ENCODE peak calls at places on chromosome 17, in eight cellular contexts. L is NCI-H1105, V is NB4, C is memory B cell, A is heart left ventricle, D is iris pigment epithelial cell, R is cardiac fibroblast, G is hippocampal formation. U is an unnamed sample.
A peak's percentile ranks its signal among the peaks of the same experiment; 100 is the strongest.

GRCh38 chr17:81074875-81075274 is 39.9 kb downstream of the BAIAP2 start:
- DNase-seq in L (no peak), V (no peak), C (no peak), A (no peak), D (no peak), R (no peak), G (no peak), U (no peak)

GRCh38 chr17:2214047-2214717 is 89.4 kb downstream of the SMG6 start:
- DNase-seq in L (no peak), V (no peak), C (no peak), A (no peak), D (peak; percentile 98), R (peak; percentile 95), G (peak; percentile 61), U (no peak)

GRCh38 chr17:83067718-83068261 is 11.6 kb upstream of the METRNL start:
- DNase-seq in L (no peak), V (no peak), C (no peak), A (peak; percentile 10), D (no peak), R (peak; percentile 41), G (no peak), U (no peak)

GRCh38 chr17:11651089-11651488 is 52.8 kb downstream of the DNAH9 start:
- DNase-seq in L (no peak), V (no peak), C (no peak), A (no peak), D (no peak), R (no peak), G (no peak), U (no peak)

GRCh38 chr17:77131919-77132318 is 8.8 kb upstream of the SEC14L1 start:
- DNase-seq in L (no peak), V (no peak), C (no peak), A (no peak), D (peak; percentile 64), R (peak; percentile 88), G (no peak), U (no peak)

GRCh38 chr17:8277317-8277716 is 11.2 kb upstream of the RANGRF start:
- DNase-seq in L (no peak), V (peak; percentile 29), C (no peak), A (no peak), D (no peak), R (no peak), G (no peak), U (no peak)

GRCh38 chr17:30589431-30589830 is 112.2 kb downstream of the GOSR1 start:
- DNase-seq in L (no peak), V (no peak), C (no peak), A (no peak), D (no peak), R (no peak), G (no peak), U (no peak)

GRCh38 chr17:19534562-19535149 is 1.0 kb downstream of the SLC47A1 start:
- DNase-seq in L (no peak), V (no peak), C (no peak), A (no peak), D (peak; percentile 36), R (peak; percentile 19), G (no peak), U (no peak)

GRCh38 chr17:83173180-83173996 is 94.0 kb downstream of the METRNL start:
- DNase-seq in L (no peak), V (no peak), C (no peak), A (no peak), D (no peak), R (no peak), G (no peak), U (no peak)

GRCh38 chr17:47193931-47194481 is 4.9 kb upstream of the CDC27 start:
- DNase-seq in L (no peak), V (no peak), C (no peak), A (no peak), D (no peak), R (no peak), G (no peak), U (no peak)

GRCh38 chr17:83064732-83065659 is 14.4 kb upstream of the METRNL start:
- DNase-seq in L (no peak), V (no peak), C (no peak), A (peak; percentile 73), D (no peak), R (no peak), G (no peak), U (no peak)

GRCh38 chr17:41049110-41049509 is 2.0 kb upstream of the KRTAP2-1 start:
- DNase-seq in L (no peak), V (no peak), C (no peak), A (no peak), D (peak; percentile 90), R (no peak), G (no peak), U (peak; percentile 33)

GRCh38 chr17:19317359-19318095 is 45.0 kb downstream of the B9D1 start:
- DNase-seq in L (no peak), V (peak; percentile 86), C (peak; percentile 46), A (peak; percentile 87), D (peak; percentile 84), R (peak; percentile 85), G (peak; percentile 92), U (peak; percentile 68)

GRCh38 chr17:57085448-57086068 is 512 bp downstream of the AKAP1 start:
- DNase-seq in L (peak; percentile 29), V (peak; percentile 68), C (no peak), A (peak; percentile 84), D (peak; percentile 45), R (peak; percentile 38), G (peak; percentile 63), U (peak; percentile 66)

GRCh38 chr17:77366558-77367245 is 225.9 kb downstream of the SEC14L1 start:
- DNase-seq in L (no peak), V (no peak), C (peak; percentile 18), A (no peak), D (peak; percentile 86), R (peak; percentile 52), G (no peak), U (peak; percentile 62)

GRCh38 chr17:38324732-38325131 is 19.0 kb downstream of the GPR179 start:
- DNase-seq in L (no peak), V (no peak), C (no peak), A (no peak), D (no peak), R (no peak), G (no peak), U (no peak)

GRCh38 chr17:76558210-76559095 is 18.6 kb downstream of the PRCD start:
- DNase-seq in L (no peak), V (peak; percentile 56), C (no peak), A (no peak), D (peak; percentile 20), R (no peak), G (no peak), U (peak; percentile 31)

GRCh38 chr17:29686998-29687397 is 64.3 kb upstream of the CORO6 start:
- DNase-seq in L (no peak), V (no peak), C (no peak), A (no peak), D (no peak), R (no peak), G (no peak), U (no peak)

GRCh38 chr17:28878981-28879380 is 18.6 kb downstream of the FLOT2 start:
- DNase-seq in L (peak; percentile 29), V (peak; percentile 31), C (no peak), A (no peak), D (peak; percentile 64), R (peak; percentile 61), G (no peak), U (peak; percentile 75)

GRCh38 chr17:40086150-40087044 is 14.0 kb downstream of the NR1D1 start:
- DNase-seq in L (peak; percentile 35), V (peak; percentile 62), C (peak; percentile 64), A (peak; percentile 82), D (no peak), R (peak; percentile 65), G (no peak), U (peak; percentile 58)

GRCh38 chr17:40021471-40021961 is 6.3 kb downstream of the CSF3 start:
- DNase-seq in L (no peak), V (no peak), C (no peak), A (peak; percentile 47), D (peak; percentile 53), R (peak; percentile 68), G (no peak), U (no peak)

GRCh38 chr17:901964-902363 is 77.6 kb downstream of the NXN start:
- DNase-seq in L (no peak), V (no peak), C (no peak), A (no peak), D (no peak), R (no peak), G (no peak), U (no peak)

GRCh38 chr17:79534851-79535727 is 75.8 kb downstream of the RBFOX3 start:
- DNase-seq in L (no peak), V (no peak), C (no peak), A (peak; percentile 27), D (no peak), R (no peak), G (no peak), U (no peak)

GRCh38 chr17:5299383-5299782 is 17.3 kb downstream of the RABEP1 start:
- DNase-seq in L (no peak), V (no peak), C (no peak), A (no peak), D (no peak), R (no peak), G (no peak), U (peak; percentile 47)

GRCh38 chr17:72422505-72423285 is 301.9 kb downstream of the SOX9 start:
- DNase-seq in L (no peak), V (peak; percentile 88), C (no peak), A (no peak), D (peak; percentile 83), R (peak; percentile 76), G (no peak), U (peak; percentile 95)

GRCh38 chr17:48587276-48588073 is 2.6 kb downstream of the HOXB3 start:
- DNase-seq in L (no peak), V (no peak), C (no peak), A (no peak), D (no peak), R (no peak), G (no peak), U (no peak)

GRCh38 chr17:10177921-10178788 is 20.3 kb downstream of the GAS7 start:
- DNase-seq in L (no peak), V (no peak), C (no peak), A (no peak), D (no peak), R (peak; percentile 57), G (no peak), U (no peak)

GRCh38 chr17:48548687-48549621 is 4.0 kb upstream of the HOXB2 start:
- DNase-seq in L (no peak), V (no peak), C (no peak), A (no peak), D (no peak), R (no peak), G (no peak), U (no peak)

GRCh38 chr17:44384281-44384822 is 5.1 kb downstream of the ITGA2B start:
- DNase-seq in L (no peak), V (no peak), C (no peak), A (no peak), D (no peak), R (no peak), G (no peak), U (no peak)

GRCh38 chr17:28151001-28151400 is 108.5 kb downstream of the NLK start:
- DNase-seq in L (peak; percentile 60), V (no peak), C (no peak), A (no peak), D (no peak), R (no peak), G (no peak), U (no peak)

GRCh38 chr17:17819561-17819995 is 17.2 kb downstream of the SREBF1 start:
- DNase-seq in L (no peak), V (peak; percentile 78), C (no peak), A (no peak), D (peak; percentile 97), R (peak; percentile 93), G (peak; percentile 64), U (peak; percentile 91)

GRCh38 chr17:33373209-33373608 is 80.1 kb upstream of the ASIC2 start:
- DNase-seq in L (no peak), V (no peak), C (no peak), A (no peak), D (no peak), R (no peak), G (no peak), U (no peak)

GRCh38 chr17:7101531-7101930 is 13.1 kb downstream of the ASGR2 start:
- DNase-seq in L (no peak), V (no peak), C (no peak), A (no peak), D (no peak), R (no peak), G (no peak), U (no peak)

GRCh38 chr17:74454197-74455024 is 12.0 kb upstream of the CD300A start:
- DNase-seq in L (no peak), V (peak; percentile 88), C (no peak), A (no peak), D (peak; percentile 70), R (peak; percentile 89), G (peak; percentile 81), U (no peak)